ENCODE peak calls at places on chromosomes 4 and X, in seven cellular contexts. One of them, this sample, is unnamed.

GRCh38 chrX:71291381-71291780 is 7.9 kb downstream of the NONO start:
- DNase-seq in SK-N-SH: no peak
- DNase-seq in HCT116: no peak
- DNase-seq in K562: no peak
- DNase-seq in H1: no peak
- DNase-seq in GM12878: no peak
- DNase-seq in HepG2: no peak
- DNase-seq in this sample: no peak

GRCh38 chr4:123352966-123353365 is 43.6 kb upstream of the SPRY1 start:
- DNase-seq in SK-N-SH: no peak
- DNase-seq in HCT116: no peak
- DNase-seq in K562: no peak
- DNase-seq in H1: no peak
- DNase-seq in GM12878: no peak
- DNase-seq in HepG2: no peak
- DNase-seq in this sample: no peak

GRCh38 chrX:109384569-109385174 is 97.2 kb downstream of the GUCY2F start:
- DNase-seq in SK-N-SH: no peak
- DNase-seq in HCT116: no peak
- DNase-seq in K562: peak
- DNase-seq in H1: no peak
- DNase-seq in GM12878: no peak
- DNase-seq in HepG2: no peak
- DNase-seq in this sample: peak

GRCh38 chr4:169345207-169345788 is 74.5 kb upstream of the SH3RF1 start:
- DNase-seq in SK-N-SH: peak
- DNase-seq in HCT116: peak
- DNase-seq in K562: no peak
- DNase-seq in H1: no peak
- DNase-seq in GM12878: no peak
- DNase-seq in HepG2: no peak
- DNase-seq in this sample: no peak

GRCh38 chr4:101103381-101104142 is 243.8 kb downstream of the PPP3CA start:
- DNase-seq in SK-N-SH: peak
- DNase-seq in HCT116: no peak
- DNase-seq in K562: no peak
- DNase-seq in H1: no peak
- DNase-seq in GM12878: no peak
- DNase-seq in HepG2: no peak
- DNase-seq in this sample: peak

GRCh38 chr4:170589597-170590191 is 499.9 kb upstream of the AADAT start:
- DNase-seq in SK-N-SH: peak
- DNase-seq in HCT116: peak
- DNase-seq in K562: no peak
- DNase-seq in H1: no peak
- DNase-seq in GM12878: peak
- DNase-seq in HepG2: peak
- DNase-seq in this sample: peak

GRCh38 chr4:4765811-4766210 is 93.7 kb upstream of the MSX1 start:
- DNase-seq in SK-N-SH: no peak
- DNase-seq in HCT116: no peak
- DNase-seq in K562: no peak
- DNase-seq in H1: no peak
- DNase-seq in GM12878: no peak
- DNase-seq in HepG2: no peak
- DNase-seq in this sample: no peak

GRCh38 chr4:55947254-55947882 is 1.4 kb upstream of the CEP135 start:
- DNase-seq in SK-N-SH: no peak
- DNase-seq in HCT116: no peak
- DNase-seq in K562: peak
- DNase-seq in H1: no peak
- DNase-seq in GM12878: peak
- DNase-seq in HepG2: no peak
- DNase-seq in this sample: no peak

DNA sequence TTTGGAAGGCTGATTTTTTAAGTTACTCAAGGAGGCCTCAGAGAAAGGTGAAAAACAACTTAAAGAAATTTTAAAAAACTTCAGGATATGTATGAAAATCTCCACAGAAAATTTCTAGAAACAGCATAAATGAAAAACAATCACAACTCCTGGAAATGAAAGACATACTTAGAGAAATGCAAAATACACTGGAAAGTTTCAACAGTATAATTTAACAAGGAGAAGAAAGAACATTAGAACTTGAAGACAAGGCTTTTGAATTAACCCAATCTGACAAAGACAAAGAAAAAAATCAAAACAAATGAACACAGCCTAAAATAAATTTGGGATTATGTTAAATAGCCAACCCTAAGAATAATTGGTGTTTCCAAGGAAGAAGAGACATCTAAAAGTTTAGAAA is 300.5 kb downstream of the ANTXR2 start:
- DNase-seq in SK-N-SH: no peak
- DNase-seq in HCT116: no peak
- DNase-seq in K562: no peak
- DNase-seq in H1: no peak
- DNase-seq in GM12878: no peak
- DNase-seq in HepG2: no peak
- DNase-seq in this sample: no peak
- TF ChIP-seq JUND in SK-N-SH: no peak
- TF ChIP-seq JUND in HCT116: no peak
- TF ChIP-seq JUND in K562: no peak
- TF ChIP-seq JUND in H1: no peak
- TF ChIP-seq JUND in GM12878: no peak
- TF ChIP-seq JUND in HepG2: no peak
- TF ChIP-seq JUND in this sample: no peak

DNA sequence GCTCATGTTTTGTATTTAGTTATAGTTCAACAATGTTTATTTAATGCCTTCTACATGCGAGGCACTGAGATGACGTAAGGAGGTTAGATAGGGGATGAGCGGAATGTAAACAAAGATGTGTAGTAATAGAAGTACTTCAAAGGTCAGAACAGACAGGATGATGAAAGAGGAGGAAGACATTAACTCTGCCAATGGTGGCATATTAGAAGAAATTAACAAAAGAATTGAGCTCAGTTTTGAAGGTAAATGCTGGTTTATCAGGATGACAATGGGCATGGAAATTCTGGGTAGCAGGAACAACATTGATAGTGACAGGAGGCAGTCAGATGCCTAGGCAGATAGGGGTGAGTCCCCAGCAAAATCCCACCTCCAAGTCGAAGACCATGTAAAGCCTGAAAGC is 62.3 kb upstream of the PGRMC2 start:
- DNase-seq in SK-N-SH: no peak
- DNase-seq in HCT116: no peak
- DNase-seq in K562: peak
- DNase-seq in H1: no peak
- DNase-seq in GM12878: no peak
- DNase-seq in HepG2: peak
- DNase-seq in this sample: no peak
- TF ChIP-seq JUND in SK-N-SH: no peak
- TF ChIP-seq JUND in HCT116: no peak
- TF ChIP-seq JUND in K562: peak
- TF ChIP-seq JUND in H1: no peak
- TF ChIP-seq JUND in GM12878: no peak
- TF ChIP-seq JUND in HepG2: peak
- TF ChIP-seq JUND in this sample: no peak

DNA sequence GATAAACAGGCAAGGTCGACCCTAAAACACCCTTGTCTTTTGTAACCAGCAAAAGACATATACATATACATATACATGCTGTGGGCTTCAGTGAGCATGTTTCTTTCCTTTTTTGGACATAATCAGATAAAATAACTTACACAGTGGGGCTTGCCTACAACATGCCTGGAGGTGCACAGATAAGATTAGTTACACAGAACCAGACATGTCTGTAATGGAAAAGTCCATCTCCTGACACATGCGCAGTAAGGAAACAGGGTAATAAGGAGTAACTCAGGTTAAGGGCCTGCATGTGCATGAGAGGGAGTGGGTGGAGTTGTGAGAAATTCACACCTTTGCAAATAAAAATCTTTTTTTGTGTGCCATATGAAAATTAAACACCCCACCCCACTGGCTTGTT is 3.4 kb downstream of the UGT2A1 start:
- DNase-seq in SK-N-SH: peak
- DNase-seq in HCT116: no peak
- DNase-seq in K562: peak
- DNase-seq in H1: no peak
- DNase-seq in GM12878: no peak
- DNase-seq in HepG2: no peak
- DNase-seq in this sample: no peak
- TF ChIP-seq JUND in SK-N-SH: no peak
- TF ChIP-seq JUND in HCT116: no peak
- TF ChIP-seq JUND in K562: no peak
- TF ChIP-seq JUND in H1: no peak
- TF ChIP-seq JUND in GM12878: no peak
- TF ChIP-seq JUND in HepG2: no peak
- TF ChIP-seq JUND in this sample: no peak

GRCh38 chrX:24498181-24498580 is 33.1 kb downstream of the PDK3 start:
- DNase-seq in SK-N-SH: no peak
- DNase-seq in HCT116: no peak
- DNase-seq in K562: peak
- DNase-seq in H1: no peak
- DNase-seq in GM12878: no peak
- DNase-seq in HepG2: peak
- DNase-seq in this sample: peak
- TF ChIP-seq JUND in SK-N-SH: no peak
- TF ChIP-seq JUND in HCT116: no peak
- TF ChIP-seq JUND in K562: no peak
- TF ChIP-seq JUND in H1: no peak
- TF ChIP-seq JUND in GM12878: no peak
- TF ChIP-seq JUND in HepG2: no peak
- TF ChIP-seq JUND in this sample: no peak